ENCODE peak calls at places on chromosomes 11 and 22, in five cellular contexts. U, Z, G, S and H are unnamed samples.

GRCh38 chr11:114202011-114202609 is 94.1 kb upstream of the NNMT start:
- DNase-seq in S (no peak), Z (no peak), G (no peak), U (peak), H (no peak)

GRCh38 chr11:126328001-126328390 is 24.1 kb downstream of the DCPS start:
- DNase-seq in S (no peak), Z (no peak), G (no peak), U (no peak), H (peak)

GRCh38 chr11:13440100-13440855 is 22.7 kb downstream of the BTBD10 start:
- DNase-seq in S (no peak), U (peak), G (no peak), Z (no peak), H (no peak)

GRCh38 chr11:116415095-116415494 is 357.7 kb downstream of the BUD13 start:
- DNase-seq in G (no peak), Z (no peak), U (no peak), S (no peak), H (no peak)

GRCh38 chr11:128786507-128786906 is 80.6 kb downstream of the KCNJ1 start:
- DNase-seq in G (no peak), S (no peak), U (no peak), Z (no peak), H (no peak)

GRCh38 chr11:71325418-71326327 is 73.3 kb upstream of the SHANK2 start:
- DNase-seq in S (no peak), G (no peak), U (no peak), Z (no peak), H (peak)

GRCh38 chr22:19751497-19752245 is 8.9 kb upstream of the TBX1 start:
- DNase-seq in S (no peak), U (no peak), G (no peak), Z (no peak), H (no peak)

GRCh38 chr11:10934293-10934850 is 76.5 kb upstream of the ZBED5 start:
- DNase-seq in G (no peak), Z (no peak), U (peak), S (no peak), H (no peak)

GRCh38 chr11:94768602-94769511 is 701 bp downstream of the AMOTL1 start:
- DNase-seq in G (no peak), S (peak), U (peak), Z (peak), H (peak)

GRCh38 chr11:1782831-1783724 is 19.4 kb upstream of the CTSD start:
- DNase-seq in S (no peak), U (no peak), G (peak), Z (no peak), H (no peak)

GRCh38 chr22:30422481-30423295 is 2.9 kb upstream of the MTFP1 start:
- DNase-seq in Z (peak), S (peak), G (peak), U (peak), H (no peak)

GRCh38 chr11:57762235-57762866 is 749 bp downstream of the CTNND1 start:
- DNase-seq in U (no peak), G (no peak), S (no peak), Z (no peak), H (no peak)

GRCh38 chr22:35661377-35661937 is 13.2 kb downstream of the APOL6 start:
- DNase-seq in Z (no peak), U (no peak), S (no peak), G (no peak), H (no peak)

GRCh38 chr11:125163431-125164011 is 1.0 kb upstream of the PKNOX2 start:
- DNase-seq in S (no peak), Z (peak), U (no peak), G (no peak), H (no peak)

GRCh38 chr11:2781413-2782274 is 81.8 kb upstream of the KCNQ1OT1 start:
- DNase-seq in G (peak), U (peak), S (peak), Z (peak), H (peak)

GRCh38 chr11:3196161-3197043 is 22.2 kb downstream of the MRGPRG start:
- DNase-seq in G (no peak), S (peak), U (no peak), Z (peak), H (peak)

GRCh38 chr11:64870176-64870892 is 8.1 kb downstream of the EHD1 start:
- DNase-seq in S (no peak), Z (no peak), U (peak), G (no peak), H (peak)

GRCh38 chr22:41598081-41598480 is 8.4 kb upstream of the PMM1 start:
- DNase-seq in G (no peak), Z (no peak), U (peak), S (no peak), H (peak)

GRCh38 chr22:47176573-47177333 is 414.3 kb downstream of the TBC1D22A start:
- DNase-seq in Z (no peak), G (peak), S (no peak), U (no peak), H (peak)

GRCh38 chr11:111185259-111185658 is 60.3 kb upstream of the POU2AF2 start:
- DNase-seq in Z (no peak), U (no peak), S (no peak), G (no peak), H (no peak)

GRCh38 chr11:34343153-34343552 is 14.7 kb downstream of the ABTB2 start:
- DNase-seq in S (no peak), Z (no peak), U (no peak), G (no peak), H (no peak)

GRCh38 chr11:92388380-92388779 is 163.8 kb downstream of the FAT3 start:
- DNase-seq in G (no peak), S (no peak), Z (no peak), U (no peak), H (no peak)

GRCh38 chr22:40890881-40891280 is 29.0 kb upstream of the DNAJB7 start:
- DNase-seq in Z (no peak), G (no peak), U (no peak), S (no peak), H (no peak)

GRCh38 chr11:67613960-67614715 is 7.4 kb downstream of the NDUFV1 start:
- DNase-seq in U (peak), S (peak), G (peak), Z (peak), H (peak)

GRCh38 chr11:104015649-104016415 is 20.6 kb upstream of the DDI1 start:
- DNase-seq in G (no peak), Z (no peak), U (no peak), S (no peak), H (no peak)

GRCh38 chr11:81253226-81253625 is 1480.4 kb downstream of the FAM181B start:
- DNase-seq in U (no peak), S (no peak), Z (no peak), G (no peak), H (no peak)

GRCh38 chr11:69052343-69053168 is 3.8 kb downstream of the TPCN2 start:
- DNase-seq in Z (no peak), S (no peak), G (no peak), U (no peak), H (no peak)

GRCh38 chr22:19641254-19641982 is 72.9 kb upstream of the SEPTIN5 start:
- DNase-seq in Z (peak), G (no peak), S (no peak), U (peak), H (no peak)

GRCh38 chr11:35040221-35040942 is 98.6 kb upstream of the CD44 start:
- DNase-seq in Z (no peak), G (no peak), U (no peak), S (no peak), H (no peak)

GRCh38 chr11:63765688-63766241 is 2.8 kb downstream of the ZFTA start:
- DNase-seq in Z (no peak), U (no peak), G (peak), S (no peak), H (no peak)

GRCh38 chr11:63769044-63769718 is 606 bp upstream of the ZFTA start:
- DNase-seq in U (peak), G (peak), Z (peak), S (no peak), H (peak)

GRCh38 chr11:63768232-63769043 is at the start of gene ZFTA:
- DNase-seq in G (peak), S (peak), U (peak), Z (peak), H (peak)

GRCh38 chr11:63766501-63767270 is 1.9 kb downstream of the ZFTA start:
- DNase-seq in G (no peak), U (no peak), Z (no peak), S (no peak), H (no peak)

GRCh38 chr11:63767415-63768231 is 952 bp downstream of the ZFTA start:
- DNase-seq in Z (peak), U (peak), S (no peak), G (peak), H (no peak)
- TF ChIP-seq POLR2AphosphoS5 in Z (peak), U (no peak), S (no peak), G (no peak), H (peak)

DNA sequence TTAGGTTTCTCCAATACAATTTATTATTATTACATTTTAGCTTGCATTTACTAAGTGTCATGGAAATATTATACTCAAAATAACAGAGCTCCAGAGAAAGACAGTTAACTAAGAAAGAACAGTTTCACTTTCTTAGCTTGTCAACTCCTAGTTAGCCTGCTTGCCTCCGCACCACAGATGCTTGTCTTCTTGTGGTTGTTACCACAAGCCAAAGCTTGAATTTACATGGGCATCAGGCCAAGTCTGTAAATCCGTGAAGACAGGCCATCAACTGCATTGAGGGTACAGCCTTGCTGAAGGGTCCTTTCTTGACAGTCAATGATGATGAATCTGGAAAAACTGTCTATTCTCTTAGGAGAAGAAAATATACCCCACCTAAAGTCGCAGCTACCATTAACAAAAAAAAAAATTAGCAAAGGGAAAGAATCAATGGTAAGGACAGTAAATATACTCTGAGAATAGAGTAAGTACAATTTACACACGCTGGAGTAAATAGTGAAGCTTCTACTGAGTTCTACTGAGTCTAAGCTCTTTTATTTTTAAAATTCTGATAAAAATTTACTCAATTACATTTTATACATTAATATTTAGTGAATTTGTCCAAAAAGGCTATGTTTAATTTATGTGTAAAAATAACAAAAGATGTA is 15.6 kb upstream of the DENND5A start:
- DNase-seq in S (peak), G (no peak), Z (peak), U (peak), H (no peak)
- TF ChIP-seq POLR2AphosphoS5 in S (peak), G (no peak), Z (no peak), U (no peak), H (peak)

GRCh38 chr22:50102946-50103345 is 13.1 kb downstream of the MOV10L1 start:
- DNase-seq in G (no peak), U (no peak), Z (no peak), S (no peak), H (no peak)

GRCh38 chr22:50101870-50102565 is 12.2 kb downstream of the MOV10L1 start:
- DNase-seq in U (no peak), Z (no peak), G (no peak), S (no peak), H (no peak)

GRCh38 chr22:50107529-50107928 is 17.7 kb downstream of the MOV10L1 start:
- DNase-seq in S (no peak), Z (no peak), U (no peak), G (no peak), H (no peak)

GRCh38 chr22:50105529-50106100 is 15.8 kb downstream of the MOV10L1 start:
- DNase-seq in G (no peak), Z (no peak), S (no peak), U (peak), H (no peak)

GRCh38 chr22:50104149-50104548 is 14.3 kb downstream of the MOV10L1 start:
- DNase-seq in G (peak), S (no peak), Z (no peak), U (no peak), H (no peak)
- TF ChIP-seq POLR2AphosphoS5 in G (no peak), S (no peak), Z (no peak), U (no peak), H (no peak)

GRCh38 chr11:9263840-9264380 is 1.2 kb downstream of the DENND5A start:
- DNase-seq in Z (no peak), S (no peak), U (no peak), G (no peak), H (no peak)
- TF ChIP-seq POLR2AphosphoS5 in Z (no peak), S (no peak), U (no peak), G (no peak), H (peak)

DNA sequence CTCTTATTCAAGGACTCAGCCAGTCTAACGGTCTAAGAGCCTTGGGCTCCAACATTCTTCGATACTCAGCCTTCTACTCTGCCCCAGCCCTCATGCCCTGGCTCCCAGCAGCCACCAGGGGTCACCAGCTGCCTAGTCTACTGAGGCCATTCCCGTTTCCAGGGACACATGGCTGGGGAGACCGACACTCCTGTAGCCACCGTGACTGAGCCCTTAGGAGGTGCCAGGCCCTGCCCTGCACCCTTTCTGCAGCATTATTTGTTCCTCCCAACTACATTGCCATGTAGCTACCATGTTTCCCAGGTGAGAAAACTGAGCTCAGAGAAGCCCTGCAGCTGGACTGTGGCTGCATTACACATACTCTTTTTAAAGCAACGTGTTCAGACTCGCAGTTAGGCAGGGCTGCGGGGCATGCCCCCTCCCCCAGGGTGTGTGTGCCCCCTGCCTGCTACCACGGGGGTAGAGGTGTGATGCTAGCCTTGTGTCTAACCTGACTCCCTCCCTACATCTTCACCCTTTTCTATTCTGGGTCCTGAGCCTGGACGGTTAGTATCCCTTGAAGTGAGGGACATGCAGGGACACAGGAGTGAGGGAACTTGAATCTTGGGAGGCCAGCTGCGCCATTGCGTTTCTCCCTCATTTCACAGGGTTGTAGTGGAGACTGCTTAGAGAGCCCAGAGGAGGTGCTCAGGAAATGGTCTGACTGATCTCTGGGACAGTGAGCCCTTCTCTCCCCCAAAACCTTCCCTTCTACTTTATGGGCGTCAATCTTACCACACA is 17.5 kb downstream of the ATG16L2 start:
- DNase-seq in Z (peak), G (peak), S (peak), U (peak), H (peak)
- TF ChIP-seq POLR2AphosphoS5 in Z (no peak), G (no peak), S (no peak), U (peak), H (peak)

GRCh38 chr22:44988671-44989070 is 21.1 kb downstream of the PHF21B start:
- DNase-seq in G (no peak), U (no peak), Z (no peak), S (no peak), H (no peak)

GRCh38 chr22:44990328-44990727 is 19.5 kb downstream of the PHF21B start:
- DNase-seq in U (no peak), G (no peak), Z (no peak), S (no peak), H (no peak)

GRCh38 chr22:44981857-44982256 is 27.9 kb downstream of the PHF21B start:
- DNase-seq in S (no peak), U (no peak), G (no peak), Z (no peak), H (no peak)

GRCh38 chr22:44983878-44984482 is 25.8 kb downstream of the PHF21B start:
- DNase-seq in Z (no peak), S (no peak), G (no peak), U (no peak), H (no peak)

DNA sequence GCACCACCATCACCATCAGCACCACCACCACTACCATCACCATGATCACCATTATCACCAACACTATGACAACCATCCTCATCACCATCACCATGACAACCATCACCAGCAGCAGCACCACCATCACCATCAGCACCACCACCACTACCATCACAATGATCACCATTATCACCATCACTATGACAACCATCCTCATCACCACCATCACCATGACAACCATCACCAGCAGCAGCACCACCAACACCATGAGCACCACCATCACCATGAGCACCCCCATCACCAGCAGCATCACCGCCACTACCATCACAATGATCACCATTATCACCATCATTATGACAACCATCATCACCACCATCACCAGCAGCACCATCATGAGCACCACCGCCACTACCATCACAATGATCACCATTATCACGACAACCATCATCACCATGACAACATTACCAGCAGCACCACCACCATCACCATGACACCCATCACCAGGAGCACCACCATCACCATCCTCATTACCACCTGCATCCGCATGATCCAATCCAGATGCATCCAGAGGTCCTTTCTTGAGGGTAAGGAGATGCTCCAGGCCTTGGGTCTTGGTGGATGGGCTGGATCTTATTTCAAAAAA is 23.8 kb downstream of the PHF21B start:
- DNase-seq in Z (no peak), U (no peak), S (no peak), G (no peak), H (no peak)
- TF ChIP-seq POLR2AphosphoS5 in Z (peak), U (no peak), S (no peak), G (no peak), H (no peak)

GRCh38 chr11:102553835-102554282 is 23.3 kb upstream of the MMP7 start:
- DNase-seq in U (no peak), G (no peak), S (no peak), Z (no peak), H (no peak)
- TF ChIP-seq POLR2AphosphoS5 in U (no peak), G (no peak), S (peak), Z (no peak), H (no peak)

GRCh38 chr22:31637938-31638618 is 23.9 kb downstream of the PISD start:
- DNase-seq in G (no peak), Z (no peak), U (peak), S (no peak), H (peak)
- TF ChIP-seq POLR2AphosphoS5 in G (no peak), Z (no peak), U (no peak), S (no peak), H (peak)

GRCh38 chr22:21449531-21450319 is 17.5 kb upstream of the TMEM191C start:
- DNase-seq in G (peak), U (no peak), Z (peak), S (peak), H (peak)

GRCh38 chr22:21447694-21448402 is 19.3 kb upstream of the TMEM191C start:
- DNase-seq in S (peak), G (peak), U (no peak), Z (peak), H (peak)

GRCh38 chr22:21446827-21447690 is 20.1 kb upstream of the TMEM191C start:
- DNase-seq in U (no peak), G (peak), Z (peak), S (peak), H (peak)

GRCh38 chr22:21450320-21450831 is 16.8 kb upstream of the TMEM191C start:
- DNase-seq in G (peak), S (peak), U (no peak), Z (peak), H (peak)

GRCh38 chr22:21448627-21449416 is 18.4 kb upstream of the TMEM191C start:
- DNase-seq in S (peak), U (no peak), G (peak), Z (no peak), H (no peak)
- TF ChIP-seq POLR2AphosphoS5 in S (no peak), U (no peak), G (no peak), Z (no peak), H (no peak)

GRCh38 chr11:40328890-40329617 is 1130.4 kb downstream of the LRRC4C start:
- DNase-seq in G (no peak), S (peak), Z (no peak), U (peak), H (no peak)
- TF ChIP-seq POLR2AphosphoS5 in G (no peak), S (peak), Z (no peak), U (peak), H (no peak)